ENCODE peak calls at places on chromosomes 3 and 15, in four cellular contexts. E is GM12878, N is K562, P is HepG2. R is an unnamed sample.

GRCh38 chr3:121995190-121996137 is 26.6 kb downstream of the ILDR1 start:
- DNase-seq in E (peak; percentile 74), N (peak; percentile 21), P (peak; percentile 52), R (peak; percentile 53)

GRCh38 chr3:114176487-114176886 is 2.4 kb downstream of the DRD3 start:
- DNase-seq in E (no peak), N (no peak), P (no peak), R (no peak)

GRCh38 chr15:61169275-61169903 is 59.7 kb downstream of the RORA start:
- DNase-seq in E (no peak), N (no peak), P (no peak), R (no peak)

GRCh38 chr15:66703540-66703941 is 1.5 kb downstream of the SMAD6 start:
- DNase-seq in E (no peak), N (no peak), P (no peak), R (no peak)

GRCh38 chr3:43503067-43503728 is 118.6 kb downstream of the ANO10 start:
- DNase-seq in E (no peak), N (no peak), P (peak; percentile 15), R (no peak)

GRCh38 chr15:57866149-57866736 is 159.7 kb downstream of the POLR2M start:
- DNase-seq in E (no peak), N (peak; percentile 48), P (peak; percentile 56), R (peak; percentile 38)

GRCh38 chr3:157958471-157958870 is 147.7 kb downstream of the SHOX2 start:
- DNase-seq in E (no peak), N (no peak), P (no peak), R (no peak)

GRCh38 chr3:69425249-69425648 is 39.4 kb upstream of the FRMD4B start:
- DNase-seq in E (no peak), N (no peak), P (peak; percentile 14), R (no peak)

GRCh38 chr3:10173926-10174435 is 9.3 kb downstream of the IRAK2 start:
- DNase-seq in E (no peak), N (peak; percentile 52), P (peak; percentile 55), R (no peak)

GRCh38 chr3:183812746-183813445 is 12.5 kb downstream of the MAP6D1 start:
- DNase-seq in E (no peak), N (no peak), P (no peak), R (no peak)

GRCh38 chr3:184242297-184242685 is 6.5 kb downstream of the ALG3 start:
- DNase-seq in E (no peak), N (no peak), P (no peak), R (no peak)

GRCh38 chr3:12833226-12834161 is 7.9 kb downstream of the RPL32 start:
- DNase-seq in E (no peak), N (no peak), P (no peak), R (no peak)

GRCh38 chr3:53227993-53228885 is 27.6 kb downstream of the TKT start:
- DNase-seq in E (no peak), N (no peak), P (no peak), R (no peak)
- TF ChIP-seq RFX5 in E (no peak), N (no peak), P (no peak), R (no peak)

DNA sequence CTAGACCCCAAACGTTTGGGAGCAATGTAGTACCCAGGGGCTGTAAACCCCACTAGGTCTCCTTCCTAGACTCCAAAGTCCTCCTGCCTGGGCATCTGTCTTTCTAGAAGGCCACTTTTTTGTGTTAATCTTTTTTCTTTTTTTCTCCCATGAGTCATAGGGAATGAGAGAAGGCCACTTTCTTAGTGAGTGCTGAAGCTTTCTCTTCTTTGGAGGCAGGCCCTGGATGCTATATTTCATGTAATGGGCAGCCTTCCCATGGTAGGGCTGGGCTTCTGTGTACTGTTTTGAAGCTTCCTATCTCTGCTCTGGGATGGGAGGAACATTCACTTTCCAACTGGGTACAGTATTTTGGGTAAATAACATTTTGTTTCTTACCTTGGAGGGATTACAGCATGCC is 15.2 kb upstream of the RTP2 start:
- DNase-seq in E (no peak), N (no peak), P (no peak), R (no peak)
- TF ChIP-seq ATF2 in E (no peak), N (no peak), P (no peak), R (no peak)

DNA sequence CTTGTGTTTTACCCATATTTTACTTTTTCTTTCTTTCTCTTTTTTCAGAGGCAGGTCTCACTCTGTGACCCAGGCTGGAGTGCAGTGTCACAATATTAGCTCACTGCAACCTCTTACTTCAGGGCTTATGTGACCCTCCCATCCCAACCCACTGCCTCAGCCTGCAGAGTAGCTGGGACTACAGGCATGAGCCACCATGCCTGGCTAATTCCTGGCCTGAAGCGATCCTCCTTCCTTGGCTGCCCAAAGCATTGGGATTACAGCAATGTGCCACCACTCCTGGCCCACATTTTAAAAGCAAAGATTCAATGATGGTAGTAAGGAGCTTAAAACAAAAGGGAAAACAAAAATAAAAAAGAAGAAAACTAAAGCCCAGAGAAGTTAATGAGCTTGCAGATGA is 11.1 kb upstream of the CDV3 start:
- DNase-seq in E (no peak), N (no peak), P (no peak), R (no peak)
- TF ChIP-seq BRCA1 in E (no peak), N (no peak), P (no peak), R (no peak)

GRCh38 chr3:6580808-6581207 is 280.1 kb upstream of the GRM7 start:
- DNase-seq in E (no peak), N (no peak), P (no peak), R (no peak)

GRCh38 chr3:6577584-6577983 is 283.3 kb upstream of the GRM7 start:
- DNase-seq in E (no peak), N (no peak), P (no peak), R (no peak)

GRCh38 chr3:6578526-6578925 is 282.4 kb upstream of the GRM7 start:
- DNase-seq in E (no peak), N (no peak), P (no peak), R (no peak)
- TF ChIP-seq RFX5 in E (no peak), N (no peak), P (no peak), R (no peak)

GRCh38 chr3:111737712-111738097 is 121.4 kb upstream of the PHLDB2 start:
- DNase-seq in E (no peak), N (no peak), P (peak; percentile 52), R (no peak)
- TF ChIP-seq ATF2 in E (no peak), N (no peak), P (no peak), R (no peak)

DNA sequence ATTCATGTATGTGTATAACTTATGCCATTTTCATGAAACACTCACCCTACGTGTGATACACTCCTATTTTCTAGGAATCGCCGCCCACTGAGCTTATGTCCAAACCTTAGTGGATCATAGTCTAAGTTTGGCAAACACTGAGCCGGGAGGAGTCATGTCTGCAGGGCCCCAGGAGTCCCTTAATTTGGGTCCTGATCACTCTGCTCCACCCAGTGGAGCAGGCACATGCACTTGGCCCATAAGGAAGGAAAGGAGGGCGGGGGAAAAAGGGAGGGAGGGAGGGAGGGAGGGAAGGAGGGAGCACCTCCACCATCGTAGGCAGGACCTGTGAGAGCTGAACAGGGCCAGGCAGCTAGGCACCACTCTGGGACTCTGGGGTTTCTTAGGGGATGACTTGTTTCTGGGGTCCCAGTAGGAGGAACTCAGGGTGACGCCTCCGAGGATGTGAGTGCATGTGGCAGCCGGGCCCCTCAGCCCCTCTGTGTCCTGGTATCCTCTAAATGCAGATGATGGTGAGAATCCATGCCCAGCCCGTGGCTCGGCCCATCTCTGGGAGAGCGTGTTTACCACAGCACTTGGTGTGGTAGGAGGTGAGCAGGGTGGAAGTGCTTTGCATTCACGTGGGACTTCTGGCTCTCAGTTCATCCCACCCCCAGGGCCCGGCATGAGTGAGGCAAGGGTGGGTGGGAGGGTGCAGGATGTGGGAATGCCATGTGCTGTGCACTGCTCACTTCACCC is 109.4 kb downstream of the KLF13 start:
- DNase-seq in E (no peak), N (peak; percentile 15), P (no peak), R (no peak)
- TF ChIP-seq BRCA1 in E (no peak), N (no peak), P (no peak), R (no peak)

GRCh38 chr3:118637866-118638265 is 396.8 kb downstream of the IGSF11 start:
- DNase-seq in E (no peak), N (no peak), P (no peak), R (no peak)

GRCh38 chr3:118636841-118637240 is 397.8 kb downstream of the IGSF11 start:
- DNase-seq in E (no peak), N (no peak), P (peak; percentile 39), R (no peak)

GRCh38 chr3:118641608-118642007 is 393.0 kb downstream of the IGSF11 start:
- DNase-seq in E (no peak), N (no peak), P (no peak), R (peak; percentile 53)
- TF ChIP-seq RFX5 in E (no peak), N (no peak), P (no peak), R (no peak)

GRCh38 chr3:36901588-36901987 is 43.3 kb downstream of the TRANK1 start:
- DNase-seq in E (no peak), N (no peak), P (no peak), R (peak; percentile 27)

GRCh38 chr3:36904641-36905040 is 40.2 kb downstream of the TRANK1 start:
- DNase-seq in E (no peak), N (no peak), P (peak; percentile 19), R (peak; percentile 7)

GRCh38 chr3:36903119-36903882 is 41.6 kb downstream of the TRANK1 start:
- DNase-seq in E (no peak), N (no peak), P (no peak), R (no peak)

GRCh38 chr3:36905545-36905944 is 39.3 kb downstream of the TRANK1 start:
- DNase-seq in E (no peak), N (no peak), P (no peak), R (no peak)

GRCh38 chr3:36900474-36901443 is 44.1 kb downstream of the TRANK1 start:
- DNase-seq in E (no peak), N (no peak), P (no peak), R (no peak)
- TF ChIP-seq ATF2 in E (no peak), N (no peak), P (no peak), R (no peak)